ENCODE peak calls at places on chromosomes 12 and 14, in four cellular contexts. E is A549, Y is choroid plexus epithelial cell, G is Panc1. T is an unnamed sample.

GRCh38 chr14:104688755-104689619 is at the start of gene INF2:
- DNase-seq in E (peak), Y (peak), G (no peak), T (peak)

GRCh38 chr14:20630340-20631022 is 11.0 kb downstream of the OR6S1 start:
- DNase-seq in E (peak), Y (peak), G (peak), T (peak)

GRCh38 chr12:54082402-54082892 is 28.8 kb downstream of the HOXC4 start:
- DNase-seq in E (no peak), Y (peak), G (no peak), T (peak)

GRCh38 chr14:67583711-67584644 is 16.1 kb downstream of the PIGH start:
- DNase-seq in E (peak), Y (peak), G (peak), T (peak)

GRCh38 chr12:83140135-83140534 is 453.4 kb downstream of the TMTC2 start:
- DNase-seq in E (no peak), Y (no peak), G (no peak), T (no peak)

GRCh38 chr14:68637106-68638021 is 155.5 kb downstream of the ZFP36L1 start:
- DNase-seq in E (no peak), Y (peak), G (no peak), T (no peak)

GRCh38 chr12:54280401-54281260 is at the start of gene HNRNPA1:
- DNase-seq in E (peak), Y (peak), G (peak), T (peak)

GRCh38 chr12:10966314-10966713 is 20.4 kb downstream of the TAS2R50 start:
- DNase-seq in E (no peak), Y (no peak), G (no peak), T (no peak)

GRCh38 chr12:93526786-93527428 is 45.6 kb upstream of the SOCS2 start:
- DNase-seq in E (peak), Y (peak), G (no peak), T (peak)

GRCh38 chr14:35305633-35306032 is 13.5 kb downstream of the PSMA6 start:
- DNase-seq in E (no peak), Y (no peak), G (no peak), T (no peak)

GRCh38 chr12:92912052-92912451 is 17.0 kb downstream of the EEA1 start:
- DNase-seq in E (no peak), Y (no peak), G (no peak), T (no peak)

GRCh38 chr12:121773011-121773777 is 20.3 kb downstream of the RHOF start:
- DNase-seq in E (peak), Y (peak), G (peak), T (peak)

GRCh38 chr12:42923564-42923963 is 334.0 kb upstream of the PRICKLE1 start:
- DNase-seq in E (no peak), Y (no peak), G (no peak), T (no peak)

GRCh38 chr14:22313172-22313801 is 275.7 kb downstream of the DAD1 start:
- DNase-seq in E (no peak), Y (no peak), G (no peak), T (no peak)

GRCh38 chr12:69682136-69682755 is 16.9 kb downstream of the BEST3 start:
- DNase-seq in E (no peak), Y (no peak), G (no peak), T (no peak)

GRCh38 chr12:106179086-106179485 is 40.3 kb upstream of the NUAK1 start:
- DNase-seq in E (no peak), Y (no peak), G (no peak), T (no peak)

GRCh38 chr12:124709722-124710656 is 142.6 kb upstream of the NCOR2 start:
- DNase-seq in E (no peak), Y (peak), G (no peak), T (no peak)
- TF ChIP-seq CTCF in E (no peak), Y (peak), G (no peak), T (no peak)

GRCh38 chr12:12999276-12999958 is 648 bp downstream of the HEBP1 start:
- DNase-seq in E (peak), Y (no peak), G (no peak), T (peak)

GRCh38 chr12:13000616-13000934 is 510 bp upstream of the HEBP1 start:
- DNase-seq in E (peak), Y (no peak), G (no peak), T (peak)

GRCh38 chr12:13001725-13002040 is 1.6 kb upstream of the HEBP1 start:
- DNase-seq in E (no peak), Y (no peak), G (no peak), T (no peak)

GRCh38 chr12:13000935-13001724 is 1.1 kb upstream of the HEBP1 start:
- DNase-seq in E (peak), Y (peak), G (no peak), T (peak)

GRCh38 chr12:12999959-13000615 is at the start of gene HEBP1:
- DNase-seq in E (peak), Y (peak), G (no peak), T (peak)
- TF ChIP-seq CTCF in E (no peak), Y (no peak), G (no peak), T (no peak)

DNA sequence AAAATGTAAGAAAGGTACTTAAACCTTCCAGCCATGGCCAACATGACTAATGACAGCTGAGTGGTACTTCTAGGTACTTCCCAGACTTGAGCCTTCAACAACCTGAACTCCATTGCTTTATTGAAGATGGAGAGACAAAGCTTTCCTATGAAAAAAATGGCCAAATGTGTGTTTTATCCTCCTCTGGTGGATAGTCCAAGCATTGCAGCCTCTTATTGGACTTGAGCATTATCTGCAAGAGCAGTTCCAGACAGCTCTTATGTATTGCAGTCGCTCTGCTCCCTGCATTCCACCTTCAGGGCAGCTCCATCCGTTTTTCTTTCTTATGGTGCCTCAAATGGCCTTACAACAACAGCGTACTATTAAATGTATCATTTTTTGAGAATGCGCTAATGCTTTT is 588.2 kb downstream of the NRXN3 start:
- DNase-seq in E (peak), Y (peak), G (peak), T (peak)
- TF ChIP-seq CTCF in E (peak), Y (peak), G (peak), T (peak)

DNA sequence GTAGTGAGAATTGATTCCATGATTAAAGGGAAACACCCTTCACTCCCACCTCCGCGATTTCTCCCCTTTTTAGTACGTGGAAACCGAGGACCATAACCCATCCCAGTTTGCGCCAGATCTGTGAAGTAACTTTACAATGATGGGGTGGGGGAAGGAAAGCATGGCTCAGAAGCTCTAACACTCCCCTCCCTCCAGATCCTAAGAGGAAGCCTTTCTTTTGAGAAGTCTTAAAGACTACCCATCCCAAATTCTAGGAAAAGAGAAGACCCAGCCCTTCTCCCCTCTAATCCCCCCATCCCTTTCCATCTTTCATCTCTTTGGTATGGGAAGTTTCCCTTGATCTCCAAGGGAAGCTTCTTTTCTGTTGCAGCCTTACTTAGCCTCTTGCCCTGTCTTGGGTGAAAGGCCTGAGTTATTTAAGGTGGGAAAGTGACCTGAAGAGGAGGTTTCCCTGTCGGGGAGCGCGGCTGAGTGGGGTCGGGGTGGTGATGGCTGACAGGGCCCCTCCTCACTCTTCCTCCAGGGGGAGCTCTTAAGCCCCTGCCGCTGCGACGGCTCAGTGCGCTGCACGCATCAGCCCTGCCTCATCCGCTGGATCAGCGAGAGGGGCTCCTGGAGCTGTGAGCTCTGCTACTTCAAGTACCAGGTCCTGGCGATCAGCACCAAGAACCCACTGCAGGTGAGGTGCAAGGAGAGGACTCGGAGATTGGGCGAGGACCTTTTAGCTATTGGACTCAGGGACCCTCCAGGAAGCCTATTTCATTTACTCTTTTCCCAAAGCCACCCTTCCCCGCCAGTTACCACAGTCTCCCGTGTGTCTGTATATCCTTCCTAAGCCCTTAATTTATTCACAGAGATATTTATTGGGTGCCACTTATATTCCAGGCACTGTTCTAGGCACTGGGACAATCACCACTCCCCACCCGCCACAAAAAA is 1.8 kb downstream of the MARCHF9 start:
- DNase-seq in E (peak), Y (peak), G (no peak), T (peak)
- TF ChIP-seq CTCF in E (peak), Y (peak), G (peak), T (peak)

GRCh38 chr12:103504606-103505005 is 8.8 kb upstream of the C12orf42 start:
- DNase-seq in E (no peak), Y (no peak), G (no peak), T (no peak)

GRCh38 chr12:103505371-103506236 is 9.8 kb upstream of the C12orf42 start:
- DNase-seq in E (no peak), Y (no peak), G (no peak), T (no peak)

GRCh38 chr12:103499571-103499970 is 3.8 kb upstream of the C12orf42 start:
- DNase-seq in E (no peak), Y (no peak), G (no peak), T (no peak)

GRCh38 chr12:103501447-103501846 is 5.7 kb upstream of the C12orf42 start:
- DNase-seq in E (no peak), Y (no peak), G (no peak), T (no peak)

GRCh38 chr12:103503546-103504480 is 8.0 kb upstream of the C12orf42 start:
- DNase-seq in E (no peak), Y (no peak), G (no peak), T (no peak)
- TF ChIP-seq CTCF in E (peak), Y (no peak), G (peak), T (peak)